ENCODE peak calls at places on chromosomes 4 and X, in eight cellular contexts. O is activated CD8-positive, alpha-beta T cell treated with anti-CD3 and anti-CD28 coated beads, Interleukin-2, amount 10 ng/mL, durations not matched to agents 7 days and 5 days; W is amniotic stem cell; A is GDM1; J is AML-193; L is NCI-H460; X is Kasumi-1; D is iris pigment epithelial cell. U is an unnamed sample.

GRCh38 chrX:386768-387575 is at the start of gene PPP2R3B:
- DNase-seq in A (no peak), D (peak), X (no peak), J (no peak), O (peak), W (no peak), L (peak), U (peak)

GRCh38 chrX:78754917-78755316 is 7.4 kb downstream of the LPAR4 start:
- DNase-seq in J (no peak), D (no peak), O (no peak), W (no peak), X (no peak), A (no peak), L (no peak), U (no peak)

GRCh38 chr4:102809190-102809589 is 18.2 kb downstream of the UBE2D3 start:
- DNase-seq in D (no peak), W (no peak), O (no peak), X (peak), A (no peak), J (no peak), L (no peak), U (no peak)

GRCh38 chr4:69054578-69055200 is 41.6 kb upstream of the UGT2B7 start:
- DNase-seq in A (no peak), D (peak), J (no peak), X (no peak), W (no peak), L (no peak), O (no peak), U (peak)

GRCh38 chr4:140611854-140612253 is 43.1 kb upstream of the UCP1 start:
- DNase-seq in J (no peak), O (no peak), X (no peak), W (no peak), A (no peak), D (no peak), L (no peak), U (no peak)

GRCh38 chr4:20044502-20044911 is 207.2 kb upstream of the SLIT2 start:
- DNase-seq in J (no peak), W (peak), L (no peak), O (no peak), A (no peak), D (peak), X (no peak), U (peak)

GRCh38 chr4:27789768-27790167 is 929.1 kb downstream of the STIM2 start:
- DNase-seq in X (no peak), A (no peak), W (peak), J (no peak), L (no peak), D (peak), O (no peak), U (peak)

GRCh38 chr4:17712166-17712565 is 69.3 kb downstream of the FAM184B start:
- DNase-seq in L (no peak), O (no peak), W (no peak), A (no peak), J (no peak), D (no peak), X (no peak), U (no peak)

GRCh38 chrX:5113128-5113527 is 1115.5 kb downstream of the NLGN4X start:
- DNase-seq in J (peak), L (no peak), A (peak), O (no peak), W (no peak), X (peak), D (peak), U (no peak)